ENCODE peak calls at places on chromosomes 12 and 14, in five cellular contexts. T, B, L, F and H are unnamed samples.

GRCh38 chr14:32259368-32260013 is 56.4 kb upstream of the RNU6-8 start:
- DNase-seq in T (no peak), B (peak), L (no peak), F (no peak), H (no peak)

GRCh38 chr12:112973712-112974305 is 4.5 kb upstream of the OAS2 start:
- DNase-seq in T (no peak), B (no peak), L (no peak), F (no peak), H (no peak)

GRCh38 chr12:12563529-12563928 is 866 bp upstream of the DUSP16 start:
- DNase-seq in T (no peak), B (peak), L (no peak), F (no peak), H (no peak)

GRCh38 chr12:127125607-127126259 is 1141.2 kb upstream of the TMEM132C start:
- DNase-seq in T (no peak), B (no peak), L (no peak), F (no peak), H (no peak)

GRCh38 chr12:68042212-68042699 is 53.0 kb downstream of the IFNG-AS1 start:
- DNase-seq in T (no peak), B (no peak), L (no peak), F (no peak), H (no peak)

GRCh38 chr12:114406326-114407033 is 536 bp upstream of the TBX5 start:
- DNase-seq in T (no peak), B (peak), L (no peak), F (no peak), H (no peak)

GRCh38 chr12:14065094-14065493 is 83.7 kb upstream of the GRIN2B start:
- DNase-seq in T (no peak), B (no peak), L (no peak), F (no peak), H (no peak)

GRCh38 chr12:32603858-32604257 is 75.2 kb upstream of the DNM1L start:
- DNase-seq in T (no peak), B (no peak), L (no peak), F (no peak), H (no peak)

GRCh38 chr14:94771191-94771905 is 1.4 kb upstream of the GSC start:
- DNase-seq in T (no peak), B (peak), L (no peak), F (no peak), H (no peak)

DNA sequence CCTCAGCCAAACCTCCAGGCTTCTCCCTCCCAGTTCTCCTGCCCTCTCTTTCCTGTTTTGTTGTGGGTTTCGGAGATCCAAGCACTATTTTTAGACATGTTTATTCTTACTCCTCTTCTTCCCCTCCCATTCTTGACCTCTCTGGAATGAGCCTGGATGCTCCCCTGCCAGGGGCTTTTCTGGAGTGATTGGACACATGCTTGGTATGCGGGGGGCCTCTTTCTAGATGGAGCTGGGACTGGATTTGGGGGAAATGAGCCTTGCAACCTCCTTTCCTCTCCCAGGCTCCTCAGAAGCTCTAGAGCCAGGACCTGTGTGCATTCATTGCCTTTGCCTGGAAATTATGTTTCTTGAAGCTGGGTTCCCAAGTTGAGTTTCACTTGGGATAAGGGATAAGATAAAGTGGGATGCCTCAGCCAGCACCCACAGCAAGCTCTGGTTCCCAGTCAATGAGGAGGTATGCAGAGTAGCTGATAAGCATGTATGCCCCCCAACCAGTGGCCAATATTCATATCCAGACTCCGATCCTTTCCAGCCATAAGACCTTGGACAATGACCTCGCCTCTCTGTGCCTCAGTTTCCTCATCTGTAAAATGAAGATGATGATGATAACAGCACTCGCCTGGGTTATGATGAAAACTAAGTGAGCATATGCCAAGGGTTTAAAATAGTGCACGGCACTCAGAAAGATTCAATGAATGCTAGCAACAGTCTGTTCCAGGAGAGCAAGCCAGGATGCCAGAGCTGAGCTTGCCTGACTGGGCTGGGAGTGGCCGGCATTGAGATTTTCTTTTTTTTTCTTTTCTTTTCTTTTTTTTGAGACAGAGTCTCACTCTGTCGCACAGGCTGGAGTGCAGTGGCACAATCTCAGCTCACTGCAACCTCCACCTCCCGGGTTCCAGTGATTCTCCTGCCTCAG is 97.8 kb downstream of the SCARB1 start:
- DNase-seq in T (no peak), B (no peak), L (no peak), F (no peak), H (no peak)
- H3K27ac ChIP-seq in T (peak), B (no peak), L (no peak), F (no peak), H (no peak)

DNA sequence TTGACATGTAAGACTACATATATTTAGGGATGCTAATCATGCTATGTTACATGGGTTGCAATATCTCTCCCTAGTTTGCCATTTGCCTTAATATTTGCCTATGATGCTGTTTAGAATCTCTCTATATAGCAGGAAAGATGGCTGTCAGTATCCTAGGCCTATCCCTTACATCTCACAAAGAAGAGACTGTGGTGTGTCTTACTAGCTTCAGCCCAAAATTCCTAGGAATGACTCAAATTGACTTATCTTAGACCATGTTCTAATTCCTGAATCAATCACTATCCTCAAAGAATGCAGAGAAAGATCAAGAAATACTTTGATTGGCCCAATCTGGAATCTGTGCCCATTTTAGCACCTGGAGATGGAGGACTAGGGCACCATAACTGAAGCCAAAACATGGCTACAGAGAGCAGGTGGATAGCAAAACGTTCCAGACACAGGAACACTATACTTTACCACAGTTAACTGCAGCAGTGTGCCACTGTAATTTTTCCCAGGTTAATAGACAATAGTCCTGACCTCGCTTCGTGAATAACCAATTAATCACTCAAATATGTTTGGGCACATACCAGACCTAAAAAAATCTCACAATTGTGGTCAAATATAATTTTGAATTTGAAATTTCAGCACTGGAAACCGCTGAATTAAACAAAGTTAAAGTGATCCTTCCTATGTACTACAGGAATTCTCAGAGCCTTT is 32.7 kb upstream of the GLIPR1 start:
- DNase-seq in T (no peak), B (no peak), L (no peak), F (no peak), H (no peak)
- H3K27ac ChIP-seq in T (no peak), B (no peak), L (no peak), F (no peak), H (no peak)

GRCh38 chr12:50326636-50327284 is 43.4 kb upstream of the LIMA1 start:
- DNase-seq in T (no peak), B (no peak), L (no peak), F (no peak), H (no peak)

GRCh38 chr12:50322196-50322595 is 38.9 kb upstream of the LIMA1 start:
- DNase-seq in T (no peak), B (no peak), L (no peak), F (no peak), H (no peak)

DNA sequence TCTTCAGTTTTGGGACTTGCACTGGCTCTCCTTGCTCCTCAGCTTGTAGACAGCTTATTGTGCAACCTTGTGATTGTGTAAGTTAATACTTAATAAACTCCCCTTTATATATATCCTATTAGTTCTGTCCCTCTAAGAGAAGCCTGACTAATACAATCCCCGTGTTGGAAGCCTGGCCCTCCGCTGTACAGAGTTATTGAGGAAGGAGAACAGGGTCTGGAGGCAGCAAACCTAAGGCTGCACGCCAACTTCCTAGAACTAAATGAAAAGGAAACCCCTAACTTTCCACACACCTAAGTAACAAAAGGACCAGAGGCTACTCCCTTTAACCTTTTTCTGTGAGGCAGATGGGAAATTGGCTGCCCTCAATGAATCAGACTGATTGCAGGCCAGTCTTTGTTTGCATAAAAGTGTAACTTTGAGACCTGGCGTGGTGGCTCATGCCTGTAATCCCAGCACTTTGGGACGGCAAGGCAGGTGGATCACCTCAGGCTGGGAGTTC is 42.6 kb upstream of the LIMA1 start:
- DNase-seq in T (no peak), B (no peak), L (no peak), F (no peak), H (no peak)
- H3K27ac ChIP-seq in T (no peak), B (no peak), L (no peak), F (no peak), H (no peak)

GRCh38 chr14:75339059-75339458 is 60.4 kb downstream of the FOS start:
- DNase-seq in T (no peak), B (no peak), L (no peak), F (no peak), H (no peak)

GRCh38 chr14:75343914-75344313 is 65.3 kb downstream of the FOS start:
- DNase-seq in T (no peak), B (no peak), L (no peak), F (no peak), H (no peak)

GRCh38 chr14:75342762-75343599 is 64.4 kb downstream of the FOS start:
- DNase-seq in T (no peak), B (no peak), L (no peak), F (no peak), H (no peak)

GRCh38 chr14:75340921-75341320 is 62.3 kb downstream of the FOS start:
- DNase-seq in T (peak), B (no peak), L (no peak), F (no peak), H (no peak)

DNA sequence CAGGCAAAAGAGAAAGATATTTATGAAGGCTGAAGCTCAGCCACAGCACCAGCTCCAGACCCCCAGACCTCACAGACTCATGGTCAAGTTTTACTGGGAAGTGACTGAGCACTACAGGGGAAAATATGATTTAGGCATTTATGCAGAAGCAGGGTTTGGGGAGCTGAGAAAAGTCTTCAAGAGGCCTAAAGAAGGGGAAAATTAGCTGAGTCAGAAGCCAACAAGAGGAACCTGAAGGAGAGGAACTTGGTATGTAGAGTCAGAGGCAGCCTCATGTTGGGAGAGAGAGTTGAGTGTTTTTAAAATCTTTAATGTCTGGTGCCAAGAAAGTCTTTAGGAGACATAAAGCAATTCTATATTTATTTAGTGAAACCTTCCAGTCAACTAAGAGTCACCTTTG is 63.0 kb downstream of the FOS start:
- DNase-seq in T (no peak), B (no peak), L (no peak), F (no peak), H (no peak)
- H3K27ac ChIP-seq in T (peak), B (no peak), L (no peak), F (no peak), H (no peak)

GRCh38 chr12:108446766-108447165 is 68.3 kb upstream of the FICD start:
- DNase-seq in T (no peak), B (no peak), L (no peak), F (no peak), H (no peak)
- H3K27ac ChIP-seq in T (no peak), B (no peak), L (no peak), F (no peak), H (no peak)

DNA sequence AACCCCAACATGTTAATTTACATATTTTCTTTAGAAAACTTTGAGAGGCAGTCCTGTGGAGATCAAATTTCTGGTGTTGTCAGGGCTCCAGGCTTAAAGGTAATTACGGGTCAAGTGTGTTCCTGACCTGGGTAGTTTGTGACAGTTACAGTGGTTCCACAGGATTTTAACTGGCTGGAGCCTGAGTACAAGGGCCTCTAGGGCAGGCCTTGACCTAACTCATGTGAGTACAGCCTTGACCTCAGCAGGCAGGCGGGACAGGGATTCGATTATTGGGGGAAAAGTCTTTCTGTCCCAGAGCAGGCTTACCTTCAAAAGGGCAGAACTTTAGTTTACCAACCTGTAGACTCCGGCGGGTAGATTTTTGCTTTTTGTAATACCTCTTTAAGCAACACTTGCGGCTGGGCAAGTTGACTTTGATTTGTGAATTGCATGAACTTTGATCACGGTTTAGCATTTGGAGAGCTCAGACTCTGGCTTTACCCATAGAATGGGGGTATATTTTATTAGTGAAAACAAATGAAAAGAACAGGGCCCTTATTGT is 8.5 kb upstream of the PPTC7 start:
- DNase-seq in T (no peak), B (no peak), L (no peak), F (no peak), H (no peak)
- H3K27ac ChIP-seq in T (peak), B (no peak), L (no peak), F (peak), H (peak)